ENCODE peak calls at places on chromosomes 3 and 15, in seven cellular contexts. U is A549, V is transverse colon, X is upper lobe of left lung, A is ovary, P is GM12878, G is SK-N-SH. T is an unnamed sample.

GRCh38 chr3:149808209-149808829 is 4.7 kb upstream of the RNF13 start:
- DNase-seq in U (peak), V (peak), X (peak), A (peak), P (no peak), G (peak), T (peak)

GRCh38 chr3:37453393-37454391 is 279.3 kb upstream of the LRRFIP2 start:
- DNase-seq in U (no peak), V (peak), X (peak), A (peak), P (no peak), G (peak), T (no peak)

GRCh38 chr3:144746631-144747030 is 775.0 kb downstream of the DIPK2A start:
- DNase-seq in U (no peak), V (no peak), X (no peak), A (no peak), P (no peak), G (no peak), T (no peak)

GRCh38 chr3:190863119-190863465 is 598 bp upstream of the GMNC start:
- DNase-seq in U (no peak), V (no peak), X (no peak), A (no peak), P (no peak), G (no peak), T (no peak)

GRCh38 chr3:131396170-131396569 is 14.6 kb downstream of the NUDT16 start:
- DNase-seq in U (no peak), V (no peak), X (no peak), A (no peak), P (no peak), G (no peak), T (no peak)

GRCh38 chr3:15562560-15562959 is 38.8 kb downstream of the HACL1 start:
- DNase-seq in U (no peak), V (no peak), X (no peak), A (no peak), P (no peak), G (no peak), T (no peak)

GRCh38 chr15:40878785-40879184 is 4.8 kb upstream of the RHOV start:
- DNase-seq in U (no peak), V (no peak), X (peak), A (no peak), P (no peak), G (no peak), T (no peak)

GRCh38 chr15:68408526-68408925 is 23.4 kb downstream of the ITGA11 start:
- DNase-seq in U (no peak), V (no peak), X (no peak), A (peak), P (no peak), G (no peak), T (peak)

GRCh38 chr3:171772427-171773056 is 37.7 kb downstream of the PLD1 start:
- DNase-seq in U (peak), V (peak), X (peak), A (peak), P (no peak), G (peak), T (no peak)

GRCh38 chr3:140469491-140469890 is 208.4 kb upstream of the TRIM42 start:
- DNase-seq in U (no peak), V (no peak), X (no peak), A (no peak), P (no peak), G (no peak), T (no peak)
- H3K4me3 ChIP-seq in U (no peak), V (no peak), X (no peak), A (no peak), P (no peak), G (no peak), T (no peak)

DNA sequence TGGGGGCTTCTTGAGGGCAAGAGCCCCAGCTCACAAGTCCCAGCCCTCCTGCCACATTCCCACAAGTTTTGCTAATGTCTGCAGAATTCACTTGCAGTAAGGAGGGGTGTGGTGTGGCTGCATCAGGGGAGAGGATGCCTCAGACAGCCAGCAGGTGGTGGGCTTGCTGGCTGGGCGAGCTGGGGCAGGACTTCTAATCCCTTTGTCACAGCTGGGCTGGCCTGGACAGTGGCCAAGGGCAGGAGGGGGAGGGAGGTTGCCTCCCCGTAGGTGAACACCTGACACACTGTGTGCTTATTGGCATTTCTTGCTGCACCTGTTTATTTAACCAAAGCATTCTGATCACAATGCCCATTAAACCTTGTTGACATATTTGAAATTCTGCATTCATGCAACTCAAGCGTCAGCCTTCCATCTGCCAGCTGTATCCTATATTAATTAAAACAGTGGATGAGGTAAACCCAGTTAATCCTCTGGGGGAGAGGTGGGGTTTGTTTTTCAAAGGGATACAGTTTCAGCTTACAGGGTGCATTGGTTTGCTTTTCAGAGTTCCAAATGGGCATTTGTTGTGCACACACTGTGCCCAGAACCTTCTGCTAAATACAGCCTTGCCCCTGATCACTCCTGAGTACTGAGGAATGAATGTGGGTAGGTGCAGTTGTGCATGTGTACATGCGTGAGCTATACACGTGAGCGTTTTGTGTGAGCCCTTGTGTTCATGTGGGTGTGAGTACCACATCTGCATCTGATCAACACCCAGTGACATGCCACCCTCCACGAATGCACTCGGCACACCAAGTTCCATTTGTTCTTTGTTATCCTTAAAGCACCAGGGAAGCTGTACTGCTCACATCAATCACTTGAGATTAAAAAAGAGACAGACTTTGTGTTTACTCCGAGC is 268.7 kb downstream of the XXYLT1 start:
- DNase-seq in U (peak), V (peak), X (peak), A (no peak), P (peak), G (peak), T (no peak)
- TF ChIP-seq EP300 in U (no peak), V (no peak), X (no peak), A (no peak), P (no peak), G (no peak), T (no peak)

GRCh38 chr15:99731336-99732267 is 1.6 kb downstream of the LYSMD4 start:
- DNase-seq in U (no peak), V (no peak), X (no peak), A (no peak), P (no peak), G (no peak), T (no peak)

GRCh38 chr15:99734575-99734974 is 1.3 kb upstream of the LYSMD4 start:
- DNase-seq in U (no peak), V (no peak), X (no peak), A (no peak), P (no peak), G (no peak), T (no peak)

GRCh38 chr15:99732268-99732641 is 982 bp downstream of the LYSMD4 start:
- DNase-seq in U (no peak), V (no peak), X (no peak), A (no peak), P (no peak), G (no peak), T (no peak)

GRCh38 chr15:99732711-99733267 is 448 bp downstream of the LYSMD4 start:
- DNase-seq in U (no peak), V (no peak), X (no peak), A (peak), P (no peak), G (peak), T (no peak)

GRCh38 chr15:99733268-99734039 is at the start of gene LYSMD4:
- DNase-seq in U (peak), V (peak), X (peak), A (peak), P (peak), G (peak), T (peak)
- TF ChIP-seq CTCF in U (no peak), V (no peak), X (peak), A (no peak), P (no peak), G (no peak), T (no peak)

DNA sequence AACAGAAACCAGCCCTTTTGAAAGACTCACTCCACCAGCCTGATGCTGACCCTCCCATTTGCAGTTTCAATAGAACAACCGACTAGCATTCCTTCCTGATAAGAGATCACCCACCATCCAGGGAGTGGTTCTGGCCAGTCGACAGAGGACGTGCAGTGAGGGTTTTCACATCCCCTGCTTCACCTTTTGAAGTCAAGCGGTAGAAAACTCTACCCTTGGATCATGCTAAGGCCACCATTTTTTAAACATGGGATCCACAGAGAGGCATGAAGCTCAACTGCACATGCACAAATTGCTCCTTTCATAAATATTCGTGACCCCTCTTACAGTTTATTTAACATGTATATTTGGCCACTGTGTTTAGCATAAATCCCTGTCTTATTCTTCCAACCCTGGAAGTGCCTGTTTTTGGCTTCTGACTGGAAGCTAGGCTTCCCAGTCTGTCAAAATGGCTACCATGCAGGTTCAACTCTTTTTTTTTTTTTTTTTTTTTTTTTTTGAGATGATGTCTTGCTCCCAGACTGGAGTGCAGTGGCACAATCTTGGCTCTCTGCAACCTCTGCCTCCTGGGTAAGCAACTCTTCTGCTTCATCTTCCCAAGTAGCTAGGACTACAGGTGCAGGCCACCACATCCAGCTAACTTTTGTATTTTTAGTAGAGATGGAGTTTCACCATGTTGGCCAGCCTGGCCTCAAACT is 1.0 kb upstream of the THUMPD3 start:
- DNase-seq in U (no peak), V (no peak), X (no peak), A (no peak), P (no peak), G (no peak), T (no peak)
- H3K4me3 ChIP-seq in U (peak), V (peak), X (peak), A (peak), P (peak), G (peak), T (peak)

GRCh38 chr15:70799667-70800450 is 36.5 kb upstream of the UACA start:
- DNase-seq in U (no peak), V (no peak), X (peak), A (no peak), P (no peak), G (no peak), T (no peak)
- TF ChIP-seq EP300 in U (no peak), V (no peak), X (no peak), A (no peak), P (no peak), G (peak), T (no peak)

T was measured in suprapubic skin.